ENCODE peak calls at places on chromosomes 12 and 14, in six cellular contexts. K is activated CD4-positive, CD25-positive, alpha-beta regulatory T cell treated with anti-CD3 and anti-CD28 coated beads, Interleukin-2, amount 50 U/mL, for 16 hours; T is mesendoderm; Z is fibroblast of mammary gland; F is dorsolateral prefrontal cortex; I is lower lobe of right lung. B is an unnamed sample.
A peak's percentile ranks its signal among the peaks of the same experiment; 100 is the strongest.

GRCh38 chr14:104544362-104544761 is 35.2 kb upstream of the C14orf180 start:
- DNase-seq in K (no peak), T (no peak), Z (no peak), F (no peak), I (no peak), B (no peak)

GRCh38 chr14:101552786-101553231 is 8.5 kb upstream of the DIO3 start:
- DNase-seq in K (no peak), T (peak; percentile 39), Z (no peak), F (no peak), I (no peak), B (peak; percentile 59)

GRCh38 chr12:55931780-55932545 is 1.0 kb downstream of the DGKA start:
- DNase-seq in K (no peak), T (peak; percentile 40), Z (peak; percentile 37), F (peak; percentile 60), I (peak; percentile 74), B (no peak)

GRCh38 chr12:117098361-117099217 is 627 bp downstream of the TESC start:
- DNase-seq in K (no peak), T (no peak), Z (no peak), F (no peak), I (peak; percentile 51), B (no peak)

GRCh38 chr12:46891306-46891705 is 65.5 kb upstream of the SLC38A4 start:
- DNase-seq in K (no peak), T (no peak), Z (peak; percentile 51), F (no peak), I (no peak), B (no peak)

GRCh38 chr12:81337891-81338290 is 260.0 kb downstream of the ACSS3 start:
- DNase-seq in K (no peak), T (no peak), Z (peak; percentile 7), F (no peak), I (no peak), B (no peak)

GRCh38 chr12:39127401-39127800 is 222.0 kb upstream of the CPNE8 start:
- DNase-seq in K (no peak), T (peak; percentile 62), Z (peak; percentile 75), F (no peak), I (no peak), B (peak; percentile 2)

GRCh38 chr12:91507754-91508153 is 325.1 kb upstream of the DCN start:
- DNase-seq in K (no peak), T (no peak), Z (no peak), F (no peak), I (no peak), B (no peak)

GRCh38 chr14:91409991-91410401 is 7.6 kb downstream of the CCDC88C start:
- DNase-seq in K (no peak), T (no peak), Z (no peak), F (no peak), I (no peak), B (no peak)

GRCh38 chr14:74048291-74048690 is 29.1 kb downstream of the BBOF1 start:
- DNase-seq in K (no peak), T (peak; percentile 62), Z (no peak), F (no peak), I (no peak), B (no peak)

GRCh38 chr12:76025601-76026575 is 5.7 kb downstream of the PHLDA1 start:
- DNase-seq in K (no peak), T (no peak), Z (peak; percentile 82), F (no peak), I (no peak), B (peak; percentile 78)

GRCh38 chr14:104315169-104315568 is 176.8 kb downstream of the KIF26A start:
- DNase-seq in K (no peak), T (no peak), Z (no peak), F (no peak), I (no peak), B (no peak)

GRCh38 chr14:66240112-66240511 is 246.1 kb upstream of the CCDC196 start:
- DNase-seq in K (no peak), T (no peak), Z (peak; percentile 28), F (no peak), I (no peak), B (peak; percentile 21)

GRCh38 chr14:102506599-102506871 is 3.0 kb downstream of the ANKRD9 start:
- DNase-seq in K (no peak), T (no peak), Z (no peak), F (no peak), I (no peak), B (no peak)

GRCh38 chr12:105289114-105289904 is 41.2 kb upstream of the C12orf75 start:
- DNase-seq in K (no peak), T (no peak), Z (peak; percentile 60), F (no peak), I (no peak), B (no peak)

GRCh38 chr12:12521044-12521485 is 41.6 kb downstream of the DUSP16 start:
- DNase-seq in K (no peak), T (no peak), Z (no peak), F (no peak), I (no peak), B (no peak)

GRCh38 chr14:94536836-94537235 is 24.4 kb upstream of the SERPINA4 start:
- DNase-seq in K (no peak), T (peak; percentile 74), Z (peak; percentile 20), F (no peak), I (no peak), B (peak; percentile 53)

B was measured in SW480.